ENCODE peak calls at places on chromosomes 6 and 20, in nine cellular contexts. X is transverse colon, Q is K562, Z is GM12878, G is stomach, V is H1, W is tibial nerve, U is A549, O is sigmoid colon. H is an unnamed sample.

GRCh38 chr6:106279179-106279578 is 46.4 kb downstream of the ATG5 start:
- DNase-seq in X (no peak), Q (no peak), Z (no peak), G (no peak), V (no peak), W (no peak), U (no peak), O (no peak), H (no peak)

GRCh38 chr6:78533426-78533825 is 333.9 kb upstream of the IRAK1BP1 start:
- DNase-seq in X (no peak), Q (no peak), Z (no peak), G (no peak), V (no peak), W (no peak), U (no peak), O (no peak), H (no peak)

GRCh38 chr20:63896136-63896890 is 1.4 kb downstream of the DNAJC5 start:
- DNase-seq in X (peak; percentile 65), Q (peak; percentile 33), Z (no peak), G (peak; percentile 81), V (no peak), W (peak; percentile 37), U (no peak), O (no peak), H (peak; percentile 64)

GRCh38 chr20:44888226-44889103 is 3.0 kb downstream of the YWHAB start:
- DNase-seq in X (no peak), Q (no peak), Z (no peak), G (no peak), V (no peak), W (no peak), U (peak; percentile 18), O (no peak), H (no peak)

GRCh38 chr6:34851361-34851760 is 36.5 kb downstream of the TAF11 start:
- DNase-seq in X (no peak), Q (no peak), Z (no peak), G (no peak), V (no peak), W (no peak), U (no peak), O (no peak), H (no peak)

GRCh38 chr6:143176090-143177021 is 115.7 kb downstream of the AIG1 start:
- DNase-seq in X (no peak), Q (no peak), Z (no peak), G (no peak), V (peak; percentile 69), W (no peak), U (no peak), O (no peak), H (no peak)

GRCh38 chr6:53366128-53366527 is 17.4 kb upstream of the ELOVL5 start:
- DNase-seq in X (no peak), Q (no peak), Z (no peak), G (no peak), V (no peak), W (no peak), U (no peak), O (no peak), H (no peak)

GRCh38 chr6:122289721-122290501 is 109.5 kb upstream of the HSF2 start:
- DNase-seq in X (no peak), Q (no peak), Z (no peak), G (no peak), V (no peak), W (no peak), U (peak; percentile 4), O (no peak), H (no peak)

GRCh38 chr20:38875170-38875993 is 50.8 kb upstream of the FAM83D start:
- DNase-seq in X (peak; percentile 76), Q (no peak), Z (peak; percentile 97), G (no peak), V (no peak), W (no peak), U (no peak), O (no peak), H (no peak)
- TF ChIP-seq EP300 in X (no peak), Q (no peak), Z (peak; percentile 96), G (no peak), V (no peak), W (peak; percentile 31), U (no peak), O (no peak), H (no peak)

DNA sequence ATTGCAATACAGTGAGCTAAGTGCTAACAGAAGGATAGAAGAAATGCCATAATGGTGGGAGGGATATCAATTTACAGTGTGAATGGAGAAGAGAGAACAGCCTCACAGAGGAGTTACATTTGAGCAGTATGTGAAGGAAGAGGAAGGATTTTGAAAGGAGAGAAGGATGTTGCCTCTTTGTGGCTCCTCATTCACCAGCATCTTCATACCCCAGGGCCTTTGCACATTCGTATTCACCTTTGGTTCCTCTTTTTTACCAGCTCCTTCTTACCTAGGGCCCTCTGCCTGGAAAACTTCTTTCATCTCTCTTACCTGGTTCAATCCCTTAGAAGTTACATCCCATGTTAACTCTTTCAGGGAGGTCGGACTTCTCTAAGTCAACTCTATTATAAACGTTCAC is 341.6 kb downstream of the PRL start:
- DNase-seq in X (no peak), Q (no peak), Z (no peak), G (no peak), V (no peak), W (no peak), U (no peak), O (no peak), H (no peak)
- TF ChIP-seq POLR2A in X (no peak), Q (no peak), Z (no peak), G (no peak), V (no peak), W (no peak), U (no peak), O (no peak), H (no peak)

GRCh38 chr6:112579601-112580000 is 232.5 kb downstream of the RFPL4B start:
- DNase-seq in X (no peak), Q (no peak), Z (no peak), G (no peak), V (no peak), W (no peak), U (no peak), O (no peak), H (no peak)
- H3K27ac ChIP-seq in X (no peak overlapping the region), Q (no peak overlapping the region), Z (no peak overlapping the region), G (no peak overlapping the region), V (no peak overlapping the region), W (no peak overlapping the region), U (no peak overlapping the region), O (no peak overlapping the region), H (no peak overlapping the region)

GRCh38 chr6:80436663-80437062 is 330.2 kb downstream of the BCKDHB start:
- DNase-seq in X (no peak), Q (no peak), Z (no peak), G (no peak), V (no peak), W (no peak), U (no peak), O (no peak), H (no peak)
- TF ChIP-seq EP300 in X (no peak), Q (no peak), Z (no peak), G (no peak), V (no peak), W (no peak), U (no peak), O (no peak), H (no peak)